ENCODE peak calls at places on chromosomes 5 and 9, in nine cellular contexts. R is DMS 273 treated with DMSO at 0.1 percent for 48 hours, G is cardiac fibroblast, Z is prostate gland, S is WTC11, L is left cardiac atrium, K is T-helper 9 cell, Y is body of pancreas, X is osteocyte. C is an unnamed sample.
A peak's percentile ranks its signal among the peaks of the same experiment; 100 is the strongest.

GRCh38 chr5:96537386-96537785 is 104.3 kb upstream of the PCSK1 start:
- DNase-seq in G (peak; percentile 89), X (no peak), L (no peak), R (no peak), Z (no peak), S (no peak), Y (no peak), K (no peak), C (peak; percentile 11)

GRCh38 chr5:119355636-119356383 is at the start of gene TNFAIP8:
- DNase-seq in Z (peak; percentile 43), K (peak; percentile 38), S (peak; percentile 63), G (peak; percentile 59), X (no peak), Y (peak; percentile 37), L (peak; percentile 60), R (no peak), C (no peak)

GRCh38 chr5:44868541-44868940 is 59.8 kb downstream of the MRPS30 start:
- DNase-seq in S (no peak), R (no peak), K (no peak), Z (no peak), G (no peak), X (no peak), Y (no peak), L (no peak), C (no peak)

GRCh38 chr9:136785956-136786355 is 5.2 kb upstream of the TMEM141 start:
- DNase-seq in Z (no peak), R (no peak), G (no peak), S (no peak), L (no peak), Y (no peak), X (no peak), K (no peak), C (no peak)

GRCh38 chr9:93679536-93680444 is 103.4 kb downstream of the PHF2 start:
- DNase-seq in K (no peak), X (peak; percentile 82), L (no peak), Y (no peak), Z (peak; percentile 2), G (no peak), R (no peak), S (peak; percentile 8), C (no peak)

GRCh38 chr9:96040591-96041461 is 165.3 kb downstream of the ERCC6L2 start:
- DNase-seq in S (no peak), G (no peak), Y (peak; percentile 63), R (no peak), X (no peak), K (no peak), L (no peak), Z (peak; percentile 73), C (no peak)

GRCh38 chr5:66306105-66306843 is 162.2 kb downstream of the SREK1 start:
- DNase-seq in X (no peak), G (peak; percentile 78), Z (peak; percentile 47), L (peak; percentile 29), S (peak; percentile 59), Y (peak; percentile 52), K (no peak), R (peak; percentile 35), C (peak; percentile 77)

GRCh38 chr9:90098456-90098855 is 493.6 kb downstream of the GADD45G start:
- DNase-seq in S (no peak), G (no peak), R (no peak), K (no peak), X (no peak), Z (no peak), Y (no peak), L (no peak), C (no peak)